ENCODE peak calls at places on chromosomes 4 and X, in eight cellular contexts. M is IMR-90, I is A549, Q is tibial nerve, L is testis, N is heart left ventricle, D is K562, A is uterus. K is an unnamed sample.

GRCh38 chrX:114717921-114718320 is 134.0 kb downstream of the HTR2C start:
- DNase-seq in Q (no peak), I (no peak), D (peak), A (no peak), L (no peak), M (no peak), N (no peak), K (no peak)

GRCh38 chr4:3248811-3249661 is at the start of gene MSANTD1:
- DNase-seq in Q (no peak), D (no peak), I (no peak), N (peak), M (peak), L (no peak), A (no peak), K (no peak)

GRCh38 chr4:152014280-152014679 is 253.5 kb upstream of the GATB start:
- DNase-seq in M (no peak), D (no peak), A (no peak), Q (no peak), I (no peak), N (no peak), L (no peak), K (no peak)

GRCh38 chr4:177809786-177810185 is 367.5 kb upstream of the AGA start:
- DNase-seq in Q (no peak), A (no peak), L (no peak), N (no peak), M (no peak), I (no peak), D (no peak), K (no peak)

GRCh38 chr4:110287130-110287529 is 88.7 kb upstream of the ELOVL6 start:
- DNase-seq in Q (no peak), M (peak), L (no peak), A (no peak), N (no peak), D (no peak), I (no peak), K (no peak)

GRCh38 chr4:123596805-123597204 is 200.2 kb downstream of the SPRY1 start:
- DNase-seq in A (no peak), I (no peak), Q (no peak), M (no peak), L (no peak), N (no peak), D (no peak), K (no peak)

GRCh38 chr4:83248486-83248885 is 36.1 kb downstream of the COQ2 start:
- DNase-seq in L (no peak), Q (no peak), I (no peak), M (peak), N (no peak), D (no peak), A (no peak), K (no peak)

GRCh38 chr4:69800599-69800998 is 40.2 kb upstream of the SULT1B1 start:
- DNase-seq in N (no peak), Q (no peak), L (no peak), M (no peak), A (no peak), D (no peak), I (no peak), K (no peak)

GRCh38 chr4:168221298-168221697 is 97.3 kb downstream of the DDX60 start:
- DNase-seq in M (peak), L (no peak), N (no peak), D (no peak), A (no peak), I (no peak), Q (no peak), K (no peak)

GRCh38 chr4:156949373-156949814 is 22.2 kb downstream of the PDGFC start:
- DNase-seq in N (no peak), D (no peak), A (no peak), M (peak), L (no peak), Q (no peak), I (no peak), K (no peak)

GRCh38 chr4:65453398-65453797 is 216.9 kb downstream of the EPHA5 start:
- DNase-seq in M (no peak), I (no peak), N (no peak), Q (no peak), L (no peak), D (no peak), A (no peak), K (no peak)

GRCh38 chr4:119477412-119478053 is 151.1 kb downstream of the PDE5A start:
- DNase-seq in I (no peak), Q (no peak), M (peak), A (no peak), L (no peak), N (no peak), D (no peak), K (no peak)

GRCh38 chrX:40145001-40145631 is 47.4 kb upstream of the BCOR start:
- DNase-seq in Q (no peak), N (no peak), L (no peak), A (no peak), D (no peak), M (no peak), I (no peak), K (no peak)

GRCh38 chrX:123392921-123393320 is 208.8 kb downstream of the GRIA3 start:
- DNase-seq in Q (no peak), I (no peak), A (no peak), D (no peak), L (no peak), N (no peak), M (no peak), K (no peak)

GRCh38 chrX:130592204-130592603 is 190.4 kb downstream of the RBMX2 start:
- DNase-seq in L (no peak), D (no peak), I (no peak), N (no peak), A (no peak), Q (no peak), M (no peak), K (no peak)

GRCh38 chrX:50838820-50839600 is 25.0 kb upstream of the SHROOM4 start:
- DNase-seq in L (no peak), Q (no peak), M (no peak), D (no peak), I (no peak), N (no peak), A (no peak), K (no peak)

GRCh38 chrX:72308566-72309296 is 3.0 kb upstream of the CITED1 start:
- DNase-seq in Q (peak), L (peak), A (peak), I (peak), M (peak), D (peak), N (peak), K (peak)

GRCh38 chrX:153397256-153397960 is 3.7 kb downstream of the PNMA6E start:
- DNase-seq in Q (no peak), D (no peak), A (no peak), N (no peak), I (no peak), M (no peak), L (no peak), K (no peak)

GRCh38 chr4:6324999-6325790 is 55.5 kb downstream of the WFS1 start:
- DNase-seq in D (no peak), A (peak), M (no peak), Q (no peak), N (peak), I (no peak), L (no peak), K (peak)

GRCh38 chrX:11151799-11152591 is 40.9 kb downstream of the HCCS start:
- DNase-seq in A (no peak), M (no peak), L (no peak), D (no peak), Q (no peak), N (no peak), I (no peak), K (no peak)

GRCh38 chr4:153792007-153792892 is 3.4 kb upstream of the SFRP2 start:
- DNase-seq in D (peak), A (no peak), N (no peak), L (peak), Q (peak), I (no peak), M (no peak), K (peak)

GRCh38 chr4:4182835-4183568 is 43.7 kb downstream of the OTOP1 start:
- DNase-seq in Q (no peak), D (peak), N (no peak), L (peak), A (no peak), M (no peak), I (peak), K (no peak)

GRCh38 chr4:163090997-163091684 is 75.5 kb downstream of the NAF1 start:
- DNase-seq in M (no peak), A (no peak), D (no peak), Q (no peak), N (no peak), L (no peak), I (no peak), K (no peak)

GRCh38 chrX:47482065-47482511 is 934 bp downstream of the ZNF41 start:
- DNase-seq in D (peak), M (no peak), Q (no peak), I (no peak), N (no peak), L (no peak), A (no peak), K (no peak)

GRCh38 chr4:8192748-8193738 is 6.0 kb upstream of the SH3TC1 start:
- DNase-seq in N (peak), M (peak), A (no peak), L (peak), I (peak), Q (peak), D (no peak), K (peak)

GRCh38 chr4:132344924-132345828 is 803.9 kb upstream of the PCDH10 start:
- DNase-seq in A (no peak), M (no peak), N (no peak), Q (no peak), D (peak), I (no peak), L (peak), K (no peak)

GRCh38 chr4:985123-985830 is 1.6 kb upstream of the IDUA start:
- DNase-seq in I (peak), M (no peak), D (peak), L (no peak), Q (no peak), A (no peak), N (peak), K (peak)

GRCh38 chr4:986428-986948 is 356 bp upstream of the IDUA start:
- DNase-seq in N (no peak), L (no peak), M (no peak), D (no peak), A (no peak), I (no peak), Q (no peak), K (no peak)

GRCh38 chr4:988726-989721 is 2.2 kb downstream of the IDUA start:
- DNase-seq in A (no peak), D (no peak), N (peak), L (no peak), M (no peak), Q (no peak), I (no peak), K (no peak)

GRCh38 chr4:987689-988513 is 1.1 kb downstream of the IDUA start:
- DNase-seq in D (no peak), L (no peak), M (no peak), I (no peak), N (peak), A (no peak), Q (no peak), K (no peak)

DNA sequence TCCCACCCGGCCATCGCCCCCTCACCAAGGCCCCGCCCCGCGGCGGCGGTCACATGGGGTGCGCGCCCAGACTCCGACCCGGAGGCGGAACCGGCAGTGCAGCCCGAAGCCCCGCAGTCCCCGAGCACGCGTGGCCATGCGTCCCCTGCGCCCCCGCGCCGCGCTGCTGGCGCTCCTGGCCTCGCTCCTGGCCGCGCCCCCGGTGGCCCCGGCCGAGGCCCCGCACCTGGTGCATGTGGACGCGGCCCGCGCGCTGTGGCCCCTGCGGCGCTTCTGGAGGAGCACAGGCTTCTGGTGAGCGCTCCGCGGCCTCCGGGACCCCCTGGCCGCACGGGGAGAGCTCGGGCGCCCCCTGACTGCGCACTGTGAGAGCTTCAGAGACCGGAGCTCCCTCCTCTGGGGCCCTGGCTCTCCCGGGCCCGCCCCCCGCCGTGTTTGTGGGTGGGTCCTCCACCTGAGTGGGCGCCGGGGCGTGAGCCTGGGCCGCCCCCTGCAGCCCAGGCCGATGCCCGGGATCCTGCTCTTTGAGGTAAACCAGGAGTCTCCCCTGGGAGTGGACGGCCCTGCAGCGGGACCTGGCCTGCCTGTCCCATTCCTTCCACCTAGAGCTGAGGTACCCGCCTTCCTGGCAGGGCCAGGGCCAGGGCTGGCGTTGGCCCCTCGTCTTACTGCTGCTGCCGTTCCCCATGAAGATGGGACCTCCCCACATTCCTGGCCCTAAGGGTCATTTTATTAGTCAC is at the start of gene IDUA:
- DNase-seq in D (peak), I (peak), M (peak), A (peak), N (peak), L (peak), Q (peak), K (peak)
- TF ChIP-seq POLR2A in D (peak), I (peak), M (peak), A (no peak), N (peak), L (no peak), Q (no peak), K (no peak)

DNA sequence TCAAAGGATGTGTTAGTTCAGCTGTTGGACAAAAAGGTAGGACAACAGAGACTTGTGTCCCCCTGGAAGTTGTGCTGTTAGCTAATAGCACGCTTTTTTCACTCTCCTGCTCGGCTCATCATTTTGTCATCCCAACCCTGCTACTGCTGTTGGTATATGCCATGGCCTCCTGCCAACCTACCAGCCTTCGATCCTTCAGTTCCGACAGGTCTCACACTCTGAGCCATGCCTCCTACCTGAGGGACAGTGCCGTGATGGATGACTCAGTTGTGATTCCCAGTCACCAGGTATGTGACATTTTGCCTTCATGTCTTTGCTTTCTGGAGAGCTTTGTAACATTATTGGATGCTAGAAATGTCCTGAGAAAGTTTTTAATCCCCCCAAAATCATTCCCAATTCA is 268.1 kb downstream of the ANK2 start:
- DNase-seq in M (no peak), N (no peak), I (no peak), Q (no peak), L (no peak), A (no peak), D (no peak), K (no peak)
- H3K4me3 ChIP-seq in M (no peak), N (no peak), I (no peak), Q (no peak), L (no peak), A (no peak), D (no peak), K (no peak)

DNA sequence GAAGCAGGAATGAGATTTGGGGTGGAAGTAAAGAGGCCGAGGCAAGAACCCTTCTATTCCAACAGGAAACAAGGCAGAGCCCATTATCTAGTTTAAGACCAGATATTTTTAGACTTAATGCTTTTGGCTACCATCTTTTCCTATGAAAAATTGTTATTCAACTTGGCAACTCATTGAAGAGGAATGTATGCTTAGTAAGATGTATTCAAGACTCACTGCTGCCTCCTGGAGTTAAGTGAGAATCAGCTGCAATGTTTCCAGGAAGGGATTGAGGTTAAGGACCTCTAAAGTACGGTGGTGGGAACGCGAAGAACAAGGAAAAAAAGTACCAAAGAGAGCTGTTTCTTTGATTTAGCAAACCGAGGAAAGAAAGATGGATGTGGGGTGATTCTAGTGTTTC is 89.1 kb downstream of the RAPGEF2 start:
- DNase-seq in M (peak), A (no peak), D (peak), L (no peak), N (no peak), Q (no peak), I (peak), K (no peak)
- TF ChIP-seq CTCF in M (peak), A (no peak), D (peak), L (no peak), N (peak), Q (no peak), I (peak), K (no peak)

GRCh38 chrX:103554687-103555417 is 30.5 kb upstream of the TCEAL4 start:
- DNase-seq in I (no peak), M (peak), N (peak), A (no peak), L (peak), D (peak), Q (no peak), K (no peak)
- TF ChIP-seq POLR2A in I (no peak), M (no peak), N (no peak), A (no peak), L (no peak), D (peak), Q (no peak), K (no peak)

GRCh38 chr4:185774815-185775684 is 36.9 kb downstream of the SORBS2 start:
- DNase-seq in N (no peak), M (peak), I (no peak), D (no peak), Q (no peak), A (no peak), L (no peak), K (no peak)

GRCh38 chr4:185773419-185773818 is 38.6 kb downstream of the SORBS2 start:
- DNase-seq in M (no peak), L (no peak), I (no peak), Q (no peak), D (no peak), A (peak), N (peak), K (no peak)

GRCh38 chr4:185774076-185774731 is 37.8 kb downstream of the SORBS2 start:
- DNase-seq in Q (no peak), I (no peak), M (no peak), A (no peak), L (no peak), N (no peak), D (no peak), K (no peak)

GRCh38 chr4:185772391-185773093 is 39.5 kb downstream of the SORBS2 start:
- DNase-seq in M (no peak), Q (no peak), N (no peak), D (no peak), A (no peak), I (no peak), L (no peak), K (no peak)

DNA sequence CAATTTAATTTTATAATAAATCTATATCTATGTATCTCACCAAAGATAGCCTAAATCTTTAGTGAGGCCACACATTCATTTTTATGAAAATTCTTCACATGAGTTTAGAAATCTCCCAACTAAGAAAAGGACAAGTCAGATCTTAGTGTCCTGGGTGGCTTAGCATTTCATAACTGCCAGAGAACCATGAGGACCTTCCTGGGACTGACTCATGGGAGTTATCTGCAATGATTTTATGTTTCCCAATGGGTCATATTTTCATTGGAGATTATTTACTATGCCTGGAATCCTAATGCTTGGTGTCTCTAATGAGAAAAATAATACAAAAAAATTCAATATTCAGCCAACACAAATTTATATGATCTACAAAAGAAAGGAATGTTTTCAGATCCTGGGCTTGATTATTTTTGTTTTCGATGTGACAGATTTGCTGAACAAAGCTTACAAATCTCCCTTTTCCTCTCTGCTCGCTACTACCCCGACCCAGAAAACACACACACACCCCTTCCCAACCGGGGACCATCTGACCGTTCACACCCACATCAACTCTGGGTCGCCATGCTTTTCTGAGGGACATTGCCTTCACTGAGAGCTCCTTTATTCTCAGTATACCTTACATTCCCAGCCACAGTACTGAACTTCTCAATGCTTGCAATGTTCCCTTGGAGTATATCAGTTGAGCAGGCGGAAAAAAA is 40.2 kb downstream of the SORBS2 start:
- DNase-seq in I (no peak), Q (no peak), N (no peak), L (no peak), M (no peak), D (no peak), A (no peak), K (no peak)
- H3K4me3 ChIP-seq in I (no peak), Q (no peak), N (peak), L (no peak), M (no peak), D (no peak), A (no peak), K (no peak)

GRCh38 chr4:187378441-187378840 is 617.1 kb upstream of the ZFP42 start:
- DNase-seq in Q (no peak), N (no peak), D (no peak), L (no peak), M (no peak), I (no peak), A (no peak), K (no peak)

GRCh38 chr4:187383181-187383580 is 612.4 kb upstream of the ZFP42 start:
- DNase-seq in M (no peak), A (no peak), L (no peak), I (no peak), Q (no peak), D (no peak), N (no peak), K (no peak)

GRCh38 chr4:187380181-187380581 is 615.4 kb upstream of the ZFP42 start:
- DNase-seq in D (peak), A (no peak), N (no peak), M (peak), I (no peak), L (no peak), Q (no peak), K (no peak)
- TF ChIP-seq CTCF in D (peak), A (no peak), N (no peak), M (no peak), I (no peak), L (no peak), Q (no peak), K (no peak)